ENCODE peak calls at places on chromosomes 7 and 10, in eight cellular contexts. Y is AG09309, M is osteocyte, G is fibroblast of lung, L is fibroblast of mammary gland, W is GM13976, E is left ventricle myocardium inferior, P is adrenal gland. R is an unnamed sample.

GRCh38 chr7:59079-59825 is 133.1 kb upstream of the FAM20C start:
- DNase-seq in M (no peak), E (no peak), L (no peak), G (no peak), W (no peak), P (no peak), Y (no peak), R (no peak)

GRCh38 chr10:112959207-112959838 is 9.3 kb downstream of the TCF7L2 start:
- DNase-seq in E (no peak), L (peak; percentile 75), G (peak; percentile 48), Y (peak; percentile 52), P (no peak), M (no peak), W (no peak), R (no peak)

GRCh38 chr7:127940365-127941160 is 90.7 kb downstream of the LRRC4 start:
- DNase-seq in E (no peak), W (no peak), L (peak; percentile 17), P (no peak), M (no peak), G (peak; percentile 63), Y (no peak), R (no peak)

GRCh38 chr7:80278737-80279136 is 144.1 kb downstream of the GNAI1 start:
- DNase-seq in W (no peak), Y (no peak), G (no peak), P (no peak), M (no peak), E (no peak), L (no peak), R (no peak)

GRCh38 chr7:151377406-151377805 is 32.4 kb downstream of the WDR86 start:
- DNase-seq in E (no peak), G (no peak), M (no peak), L (no peak), W (peak; percentile 28), P (no peak), Y (no peak), R (no peak)

GRCh38 chr10:22217842-22218241 is at the start of gene EBLN1:
- DNase-seq in M (no peak), G (no peak), P (no peak), E (no peak), W (no peak), L (no peak), Y (no peak), R (no peak)

GRCh38 chr7:69510114-69510513 is 88.2 kb upstream of the AUTS2 start:
- DNase-seq in W (no peak), P (no peak), M (no peak), G (peak; percentile 7), E (no peak), Y (no peak), L (no peak), R (no peak)

GRCh38 chr7:43439631-43440401 is 143.1 kb upstream of the STK17A start:
- DNase-seq in G (peak; percentile 46), L (peak; percentile 60), W (peak; percentile 83), E (no peak), M (no peak), Y (no peak), P (peak; percentile 35), R (peak; percentile 83)

GRCh38 chr10:1163204-1163660 is 107.0 kb downstream of the WDR37 start:
- DNase-seq in L (no peak), W (no peak), E (no peak), P (no peak), G (no peak), Y (no peak), M (peak; percentile 51), R (no peak)

GRCh38 chr10:1061930-1062769 is 6.0 kb downstream of the WDR37 start:
- DNase-seq in P (no peak), M (no peak), W (no peak), Y (no peak), G (peak; percentile 88), L (no peak), E (no peak), R (no peak)

GRCh38 chr7:144835166-144835611 is 664 bp downstream of the TPK1 start:
- DNase-seq in Y (no peak), W (peak; percentile 45), L (peak; percentile 63), E (peak; percentile 26), M (no peak), P (peak; percentile 67), G (peak; percentile 57), R (peak; percentile 28)

GRCh38 chr7:135320277-135320676 is 86.6 kb downstream of the STRA8 start:
- DNase-seq in E (peak; percentile 81), G (peak; percentile 88), P (peak; percentile 83), L (peak; percentile 82), W (no peak), M (peak; percentile 88), Y (peak; percentile 25), R (no peak)

GRCh38 chr7:18610331-18610948 is 114.9 kb downstream of the HDAC9 start:
- DNase-seq in M (no peak), G (peak; percentile 5), Y (no peak), E (no peak), L (peak; percentile 46), P (no peak), W (peak; percentile 8), R (peak; percentile 10)

GRCh38 chr10:13371879-13372470 is 23.9 kb upstream of the SEPHS1 start:
- DNase-seq in Y (peak; percentile 49), G (peak; percentile 70), L (peak; percentile 83), P (peak; percentile 78), M (peak; percentile 86), E (peak; percentile 40), W (peak; percentile 86), R (peak; percentile 85)

GRCh38 chr10:14952851-14953451 is 945 bp downstream of the DCLRE1C start:
- DNase-seq in W (no peak), G (peak; percentile 21), M (no peak), E (no peak), L (no peak), Y (no peak), P (no peak), R (no peak)

GRCh38 chr10:86968994-86969355 is 693 bp downstream of the ADIRF start:
- DNase-seq in P (no peak), Y (no peak), L (no peak), E (peak; percentile 19), W (no peak), G (no peak), M (no peak), R (no peak)

GRCh38 chr7:29565634-29565981 is 2.0 kb downstream of the PRR15 start:
- DNase-seq in P (no peak), L (no peak), Y (no peak), W (no peak), G (no peak), E (no peak), M (no peak), R (no peak)

GRCh38 chr7:135282621-135283295 is 49.1 kb downstream of the STRA8 start:
- DNase-seq in Y (no peak), L (peak; percentile 63), W (no peak), P (no peak), G (peak; percentile 49), M (peak; percentile 63), E (no peak), R (no peak)

GRCh38 chr10:43594944-43595589 is 11.2 kb upstream of the ZNF485 start:
- DNase-seq in Y (no peak), P (peak; percentile 40), E (no peak), L (peak; percentile 38), G (peak; percentile 11), W (peak; percentile 56), M (peak; percentile 73), R (peak; percentile 67)

GRCh38 chr10:34526758-34527730 is 288.1 kb downstream of the PARD3 start:
- DNase-seq in M (no peak), W (no peak), P (no peak), E (no peak), L (peak; percentile 97), G (peak; percentile 99), Y (peak; percentile 95), R (no peak)

GRCh38 chr10:80443531-80443974 is 10.6 kb upstream of the TSPAN14 start:
- DNase-seq in G (no peak), P (no peak), L (no peak), Y (no peak), W (peak; percentile 54), M (no peak), E (no peak), R (peak; percentile 45)

GRCh38 chr10:80447618-80448190 is 6.4 kb upstream of the TSPAN14 start:
- DNase-seq in G (no peak), Y (no peak), M (no peak), L (no peak), P (no peak), W (no peak), E (no peak), R (no peak)

GRCh38 chr10:80444124-80444523 is 10.0 kb upstream of the TSPAN14 start:
- DNase-seq in E (no peak), L (no peak), Y (no peak), W (no peak), P (no peak), G (no peak), M (no peak), R (no peak)

GRCh38 chr10:80442879-80443278 is 11.2 kb upstream of the TSPAN14 start:
- DNase-seq in L (no peak), G (no peak), P (no peak), M (no peak), Y (no peak), E (no peak), W (no peak), R (no peak)

GRCh38 chr10:80444646-80445319 is 9.3 kb upstream of the TSPAN14 start:
- DNase-seq in Y (peak; percentile 60), W (peak; percentile 72), G (peak; percentile 66), M (no peak), E (peak; percentile 60), P (peak; percentile 80), L (peak; percentile 72), R (peak; percentile 76)
- TF ChIP-seq CTCF in Y (peak; percentile 94), W (peak; percentile 77), G (peak; percentile 87), M (peak; percentile 59), E (peak; percentile 90), P (peak; percentile 36), L (peak; percentile 92), R (peak; percentile 81)

GRCh38 chr7:33692956-33693355 is 212.4 kb upstream of the BMPER start:
- DNase-seq in E (no peak), W (no peak), P (no peak), Y (peak; percentile 21), M (no peak), L (peak; percentile 80), G (peak; percentile 81), R (no peak)
- TF ChIP-seq CTCF in E (no peak), W (no peak), P (no peak), Y (no peak), M (no peak), L (no peak), G (no peak), R (no peak)

GRCh38 chr10:115948415-115948814 is 324.6 kb downstream of the GFRA1 start:
- DNase-seq in L (peak; percentile 34), E (no peak), P (no peak), G (peak; percentile 44), M (no peak), W (no peak), Y (no peak), R (no peak)
- TF ChIP-seq CTCF in L (peak; percentile 40), E (peak; percentile 60), P (no peak), G (peak; percentile 53), M (peak; percentile 55), W (no peak), Y (peak; percentile 45), R (no peak)

DNA sequence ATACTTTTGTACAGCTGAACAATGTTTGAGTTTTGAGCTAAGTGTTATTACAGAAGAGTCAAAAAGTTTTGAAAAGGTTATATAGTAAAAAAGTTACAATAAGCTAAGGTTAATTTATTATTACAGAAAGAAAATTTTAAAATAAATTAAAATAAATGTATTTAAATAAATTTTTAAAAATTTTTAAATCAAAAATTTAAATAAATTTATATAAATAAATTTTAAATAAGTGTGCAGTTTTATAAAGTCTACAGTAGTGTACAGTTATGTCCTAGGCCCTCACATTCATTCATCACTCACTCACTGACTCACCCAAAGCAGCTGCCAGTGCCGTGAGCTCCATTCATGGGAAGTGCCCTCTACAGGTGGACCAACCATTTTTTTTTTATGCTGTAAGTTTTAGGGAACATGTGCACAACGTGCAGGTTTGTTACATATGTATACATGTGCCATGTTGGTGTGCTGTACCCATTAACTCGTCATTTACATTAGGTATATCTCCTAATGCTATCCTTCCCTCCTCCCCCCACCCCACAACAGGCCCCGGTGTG is 462.9 kb upstream of the ZMIZ1 start:
- DNase-seq in Y (no peak), L (peak; percentile 31), W (no peak), G (peak; percentile 22), P (no peak), M (no peak), E (no peak), R (no peak)
- TF ChIP-seq CTCF in Y (peak; percentile 42), L (no peak), W (no peak), G (no peak), P (peak; percentile 4), M (no peak), E (no peak), R (no peak)

R was measured in GM10248.